ENCODE peak calls at places on chromosomes 13 and 19, in ten cellular contexts. One of them, this sample, is unnamed.

GRCh38 chr13:113915012-113915763 is 51.3 kb upstream of the GAS6 start:
- DNase-seq in NCI-H774: peak
- DNase-seq in AG09319: no peak
- DNase-seq in caudate nucleus: no peak
- DNase-seq in naive thymus-derived CD8-positive, alpha-beta T cell: no peak
- DNase-seq in DMS53: peak
- DNase-seq in ACHN: no peak
- DNase-seq in GM12891: no peak
- DNase-seq in AG04450: no peak
- DNase-seq in frontal cortex: no peak
- DNase-seq in this sample: no peak

GRCh38 chr19:40249201-40249600 is 22.7 kb upstream of the CCNP start:
- DNase-seq in NCI-H774: no peak
- DNase-seq in AG09319: no peak
- DNase-seq in caudate nucleus: no peak
- DNase-seq in naive thymus-derived CD8-positive, alpha-beta T cell: no peak
- DNase-seq in DMS53: no peak
- DNase-seq in ACHN: no peak
- DNase-seq in GM12891: no peak
- DNase-seq in AG04450: no peak
- DNase-seq in frontal cortex: no peak
- DNase-seq in this sample: no peak

GRCh38 chr13:113110048-113110851 is 4.7 kb downstream of the F7 start:
- DNase-seq in NCI-H774: no peak
- DNase-seq in AG09319: no peak
- DNase-seq in caudate nucleus: no peak
- DNase-seq in naive thymus-derived CD8-positive, alpha-beta T cell: no peak
- DNase-seq in DMS53: peak
- DNase-seq in ACHN: no peak
- DNase-seq in GM12891: no peak
- DNase-seq in AG04450: no peak
- DNase-seq in frontal cortex: no peak
- DNase-seq in this sample: no peak

GRCh38 chr13:33815011-33815550 is 2.9 kb upstream of the RFC3 start:
- DNase-seq in NCI-H774: no peak
- DNase-seq in AG09319: no peak
- DNase-seq in caudate nucleus: no peak
- DNase-seq in naive thymus-derived CD8-positive, alpha-beta T cell: no peak
- DNase-seq in DMS53: no peak
- DNase-seq in ACHN: no peak
- DNase-seq in GM12891: no peak
- DNase-seq in AG04450: no peak
- DNase-seq in frontal cortex: no peak
- DNase-seq in this sample: no peak

GRCh38 chr13:23050126-23050525 is 130.7 kb upstream of the SGCG start:
- DNase-seq in NCI-H774: no peak
- DNase-seq in AG09319: no peak
- DNase-seq in caudate nucleus: no peak
- DNase-seq in naive thymus-derived CD8-positive, alpha-beta T cell: no peak
- DNase-seq in DMS53: peak
- DNase-seq in ACHN: no peak
- DNase-seq in GM12891: no peak
- DNase-seq in AG04450: no peak
- DNase-seq in frontal cortex: no peak
- DNase-seq in this sample: no peak

GRCh38 chr19:34274284-34274826 is 20.0 kb downstream of the GARRE1 start:
- DNase-seq in NCI-H774: no peak
- DNase-seq in AG09319: no peak
- DNase-seq in caudate nucleus: no peak
- DNase-seq in naive thymus-derived CD8-positive, alpha-beta T cell: no peak
- DNase-seq in DMS53: no peak
- DNase-seq in ACHN: no peak
- DNase-seq in GM12891: no peak
- DNase-seq in AG04450: no peak
- DNase-seq in frontal cortex: no peak
- DNase-seq in this sample: no peak

GRCh38 chr19:8571006-8571411 is 6.2 kb downstream of the MYO1F start:
- DNase-seq in NCI-H774: no peak
- DNase-seq in AG09319: no peak
- DNase-seq in caudate nucleus: no peak
- DNase-seq in naive thymus-derived CD8-positive, alpha-beta T cell: peak
- DNase-seq in DMS53: peak
- DNase-seq in ACHN: no peak
- DNase-seq in GM12891: no peak
- DNase-seq in AG04450: no peak
- DNase-seq in frontal cortex: no peak
- DNase-seq in this sample: no peak

GRCh38 chr13:111904701-111905608 is 162.0 kb upstream of the SOX1 start:
- DNase-seq in NCI-H774: no peak
- DNase-seq in AG09319: no peak
- DNase-seq in caudate nucleus: no peak
- DNase-seq in naive thymus-derived CD8-positive, alpha-beta T cell: no peak
- DNase-seq in DMS53: no peak
- DNase-seq in ACHN: no peak
- DNase-seq in GM12891: no peak
- DNase-seq in AG04450: no peak
- DNase-seq in frontal cortex: no peak
- DNase-seq in this sample: no peak

GRCh38 chr19:10228925-10229324 is 2.2 kb downstream of the S1PR2 start:
- DNase-seq in NCI-H774: no peak
- DNase-seq in AG09319: no peak
- DNase-seq in caudate nucleus: no peak
- DNase-seq in naive thymus-derived CD8-positive, alpha-beta T cell: no peak
- DNase-seq in DMS53: peak
- DNase-seq in ACHN: peak
- DNase-seq in GM12891: no peak
- DNase-seq in AG04450: no peak
- DNase-seq in frontal cortex: peak
- DNase-seq in this sample: no peak

This sample was measured in retinal pigment epithelial cell.